ENCODE peak calls at places on chromosomes 7 and 10, in four cellular contexts. V, O, R and L are unnamed samples.

GRCh38 chr10:124589491-124590006 is 127.9 kb downstream of the LHPP start:
- ATAC-seq in V (peak), R (no peak), O (peak), L (no peak)

GRCh38 chr7:47573758-47574472 is 8.0 kb downstream of the TNS3 start:
- ATAC-seq in R (no peak), O (peak), V (peak), L (no peak)

GRCh38 chr10:75417522-75417927 is 13.9 kb upstream of the LRMDA start:
- ATAC-seq in O (peak), V (no peak), R (no peak), L (no peak)

GRCh38 chr10:12539350-12540164 is 190.2 kb downstream of the CAMK1D start:
- ATAC-seq in R (no peak), O (no peak), V (peak), L (peak)

GRCh38 chr10:67783576-67784294 is 54.3 kb downstream of the DNAJC12 start:
- ATAC-seq in O (no peak), V (peak), R (peak), L (no peak)

GRCh38 chr10:14587540-14588083 is 187.1 kb downstream of the FAM107B start:
- ATAC-seq in R (peak), V (no peak), O (no peak), L (no peak)

GRCh38 chr10:128324468-128324867 is 198.2 kb upstream of the MKI67 start:
- ATAC-seq in V (no peak), O (no peak), R (no peak), L (no peak)

GRCh38 chr7:127918130-127918529 is 113.1 kb downstream of the LRRC4 start:
- ATAC-seq in R (no peak), O (no peak), V (no peak), L (no peak)

GRCh38 chr7:159192761-159193453 is 48.2 kb upstream of the VIPR2 start:
- ATAC-seq in R (no peak), O (no peak), V (peak), L (peak)

GRCh38 chr10:35413985-35414861 is 77.9 kb downstream of the CCNY start:
- ATAC-seq in O (no peak), R (no peak), V (peak), L (no peak)
- H3K4me3 ChIP-seq in O (no peak), R (no peak), V (no peak), L (no peak)

GRCh38 chr7:150890853-150891584 is 38.7 kb downstream of the AOC1 start:
- ATAC-seq in R (no peak), O (no peak), V (no peak), L (no peak)
- TF ChIP-seq EP300 in R (no peak), O (no peak), V (no peak), L (no peak)

GRCh38 chr7:101198476-101198875 is 2.4 kb downstream of the MOGAT3 start:
- ATAC-seq in V (no peak), R (no peak), O (no peak), L (no peak)

GRCh38 chr7:101202603-101202918 is 1.7 kb upstream of the MOGAT3 start:
- ATAC-seq in V (no peak), O (no peak), R (no peak), L (no peak)

GRCh38 chr7:101201695-101202602 is 1.1 kb upstream of the MOGAT3 start:
- ATAC-seq in R (peak), O (peak), V (peak), L (no peak)

GRCh38 chr7:101200504-101200861 is 353 bp downstream of the MOGAT3 start:
- ATAC-seq in O (peak), R (no peak), V (no peak), L (no peak)

GRCh38 chr7:101200862-101201599 is at the start of gene MOGAT3:
- ATAC-seq in O (peak), V (no peak), R (peak), L (no peak)
- H3K4me3 ChIP-seq in O (peak), V (peak), R (no peak), L (peak)

GRCh38 chr10:70300908-70301597 is 17.2 kb upstream of the NPFFR1 start:
- ATAC-seq in V (no peak), R (no peak), O (no peak), L (no peak)

GRCh38 chr10:70299876-70300275 is 16.1 kb upstream of the NPFFR1 start:
- ATAC-seq in V (no peak), O (no peak), R (no peak), L (no peak)

GRCh38 chr10:70300461-70300860 is 16.7 kb upstream of the NPFFR1 start:
- ATAC-seq in V (no peak), O (no peak), R (no peak), L (no peak)

GRCh38 chr10:70303731-70304130 is 19.9 kb upstream of the NPFFR1 start:
- ATAC-seq in O (no peak), V (no peak), R (no peak), L (no peak)

DNA sequence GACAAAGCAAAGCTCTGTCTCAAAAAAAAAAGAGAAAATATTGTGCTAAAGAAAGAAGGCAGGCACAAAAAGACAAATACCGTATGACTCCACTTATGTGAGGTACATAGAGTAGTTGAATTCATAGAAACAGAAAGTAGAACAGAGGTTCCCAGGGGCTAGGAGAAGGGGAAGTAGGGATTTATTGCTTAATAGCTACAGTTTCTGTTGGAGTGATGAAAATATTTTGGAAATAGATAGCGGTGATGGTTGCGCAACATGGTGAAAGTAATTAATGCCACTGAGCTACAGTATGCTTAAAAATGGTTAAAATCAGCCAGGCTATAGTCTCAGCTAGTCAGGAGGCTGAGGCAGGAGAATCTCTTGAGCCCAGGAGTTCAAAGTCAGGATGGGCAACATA is 18.5 kb upstream of the NPFFR1 start:
- ATAC-seq in V (peak), O (no peak), R (no peak), L (peak)
- TF ChIP-seq EP300 in V (peak), O (no peak), R (no peak), L (no peak)

DNA sequence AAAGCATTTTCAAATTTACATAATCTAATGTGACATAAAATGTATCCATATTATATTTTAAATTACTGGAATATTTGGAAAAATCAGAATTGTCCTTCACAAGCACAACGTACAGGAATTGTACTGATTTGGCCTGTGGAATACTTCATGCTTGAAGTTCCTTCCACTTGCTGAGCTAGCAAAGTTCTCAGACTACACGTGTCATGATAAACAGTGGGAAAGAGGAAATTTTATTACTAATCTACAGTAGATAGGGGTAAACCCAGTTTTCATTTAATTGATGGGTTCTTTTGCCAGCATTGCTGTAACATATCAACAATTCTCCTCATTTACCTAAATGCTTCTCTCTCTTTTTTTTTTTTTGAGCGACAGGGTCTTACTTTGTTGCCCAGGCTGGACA is 45.6 kb upstream of the FIGNL1 start:
- ATAC-seq in V (no peak), O (no peak), R (no peak), L (no peak)
- H3K4me3 ChIP-seq in V (no peak), O (no peak), R (no peak), L (no peak)